ENCODE peak calls at places on chromosomes 13 and 19, in seven cellular contexts. I is Kasumi-1; U is BJ; D is HEK293T; S is CD8-positive, alpha-beta T cell; H is naive thymus-derived CD4-positive, alpha-beta T cell; T is hippocampal formation. R is an unnamed sample.

GRCh38 chr19:23002690-23003422 is at the start of gene ZNF728:
- DNase-seq in I (no peak), U (no peak), D (no peak), S (no peak), H (no peak), T (peak), R (no peak)

GRCh38 chr19:31356587-31357314 is 7.5 kb upstream of the TSHZ3 start:
- DNase-seq in I (no peak), U (no peak), D (peak), S (peak), H (no peak), T (no peak), R (peak)

GRCh38 chr19:5046339-5047039 is 77.6 kb downstream of the KDM4B start:
- DNase-seq in I (no peak), U (no peak), D (peak), S (no peak), H (no peak), T (no peak), R (peak)

GRCh38 chr19:36417752-36418286 is 625 bp downstream of the ZFP82 start:
- DNase-seq in I (no peak), U (no peak), D (no peak), S (no peak), H (no peak), T (no peak), R (no peak)

GRCh38 chr19:19997656-19998268 is 41.5 kb downstream of the ZNF682 start:
- DNase-seq in I (no peak), U (no peak), D (peak), S (peak), H (peak), T (no peak), R (peak)

GRCh38 chr13:101647760-101648159 is 195.3 kb downstream of the ITGBL1 start:
- DNase-seq in I (no peak), U (no peak), D (no peak), S (no peak), H (no peak), T (no peak), R (no peak)

GRCh38 chr19:4144666-4145261 is 8.7 kb upstream of the CREB3L3 start:
- DNase-seq in I (no peak), U (no peak), D (no peak), S (no peak), H (no peak), T (no peak), R (no peak)

GRCh38 chr19:12834418-12834943 is at the start of gene RTBDN:
- DNase-seq in I (no peak), U (no peak), D (no peak), S (no peak), H (no peak), T (no peak), R (no peak)

GRCh38 chr13:106503730-106504129 is 31.7 kb downstream of the EFNB2 start:
- DNase-seq in I (no peak), U (no peak), D (no peak), S (no peak), H (no peak), T (no peak), R (no peak)

GRCh38 chr19:4636151-4636717 is 3.1 kb upstream of the TNFAIP8L1 start:
- DNase-seq in I (peak), U (no peak), D (peak), S (peak), H (peak), T (peak), R (peak)

GRCh38 chr13:44810067-44810840 is 179.0 kb downstream of the NUFIP1 start:
- DNase-seq in I (no peak), U (no peak), D (no peak), S (no peak), H (no peak), T (no peak), R (peak)

GRCh38 chr13:94419304-94419943 is 60.1 kb downstream of the DCT start:
- DNase-seq in I (peak), U (no peak), D (no peak), S (no peak), H (peak), T (no peak), R (peak)

GRCh38 chr19:43425567-43426392 is 11.1 kb downstream of the TEX101 start:
- DNase-seq in I (peak), U (no peak), D (peak), S (no peak), H (no peak), T (no peak), R (peak)

GRCh38 chr19:23460656-23461055 is 65.4 kb upstream of the ZNF91 start:
- DNase-seq in I (no peak), U (no peak), D (no peak), S (no peak), H (no peak), T (no peak), R (no peak)

GRCh38 chr19:3682741-3683404 is 17.4 kb downstream of the PIP5K1C start:
- DNase-seq in I (no peak), U (no peak), D (no peak), S (no peak), H (no peak), T (no peak), R (no peak)

GRCh38 chr19:21595185-21595584 is 89.8 kb downstream of the ZNF429 start:
- DNase-seq in I (no peak), U (no peak), D (no peak), S (no peak), H (no peak), T (no peak), R (no peak)

GRCh38 chr13:60765700-60766411 is 368.8 kb downstream of the TDRD3 start:
- DNase-seq in I (no peak), U (no peak), D (no peak), S (no peak), H (no peak), T (no peak), R (no peak)

GRCh38 chr19:18762125-18763023 is 28.7 kb downstream of the COMP start:
- DNase-seq in I (no peak), U (no peak), D (no peak), S (no peak), H (no peak), T (no peak), R (no peak)

GRCh38 chr19:35773020-35773809 is 2.1 kb upstream of the ARHGAP33 start:
- DNase-seq in I (no peak), U (no peak), D (no peak), S (no peak), H (no peak), T (no peak), R (no peak)